ENCODE peak calls at places on chromosomes 7 and 10, in nine cellular contexts. One of them, this sample, is unnamed.

GRCh38 chr7:34664757-34665156 is 6.7 kb downstream of the NPSR1 start:
- DNase-seq in nephron progenitor cell: no peak
- DNase-seq in spleen: no peak
- DNase-seq in A549: no peak
- DNase-seq in GM23338: no peak
- DNase-seq in Panc1: no peak
- DNase-seq in astrocyte: no peak
- DNase-seq in AG09309: no peak
- DNase-seq in mammary epithelial cell: no peak
- DNase-seq in this sample: no peak

GRCh38 chr7:142355328-142355727 is 97.5 kb upstream of the PRSS58 start:
- DNase-seq in nephron progenitor cell: no peak
- DNase-seq in spleen: no peak
- DNase-seq in A549: no peak
- DNase-seq in GM23338: no peak
- DNase-seq in Panc1: no peak
- DNase-seq in astrocyte: peak
- DNase-seq in AG09309: peak
- DNase-seq in mammary epithelial cell: peak
- DNase-seq in this sample: no peak

GRCh38 chr7:10022957-10023356 is 950.7 kb upstream of the PHF14 start:
- DNase-seq in nephron progenitor cell: peak
- DNase-seq in spleen: no peak
- DNase-seq in A549: no peak
- DNase-seq in GM23338: peak
- DNase-seq in Panc1: no peak
- DNase-seq in astrocyte: no peak
- DNase-seq in AG09309: no peak
- DNase-seq in mammary epithelial cell: no peak
- DNase-seq in this sample: peak

GRCh38 chr10:70832852-70833542 is 17.2 kb downstream of the SGPL1 start:
- DNase-seq in nephron progenitor cell: no peak
- DNase-seq in spleen: no peak
- DNase-seq in A549: no peak
- DNase-seq in GM23338: no peak
- DNase-seq in Panc1: no peak
- DNase-seq in astrocyte: peak
- DNase-seq in AG09309: peak
- DNase-seq in mammary epithelial cell: peak
- DNase-seq in this sample: peak

GRCh38 chr7:34322841-34323240 is 335.2 kb upstream of the NPSR1 start:
- DNase-seq in nephron progenitor cell: no peak
- DNase-seq in spleen: no peak
- DNase-seq in A549: no peak
- DNase-seq in GM23338: no peak
- DNase-seq in Panc1: no peak
- DNase-seq in astrocyte: no peak
- DNase-seq in AG09309: no peak
- DNase-seq in mammary epithelial cell: peak
- DNase-seq in this sample: no peak

GRCh38 chr7:128835790-128836641 is 5.8 kb downstream of the FLNC start:
- DNase-seq in nephron progenitor cell: no peak
- DNase-seq in spleen: no peak
- DNase-seq in A549: no peak
- DNase-seq in GM23338: no peak
- DNase-seq in Panc1: no peak
- DNase-seq in astrocyte: peak
- DNase-seq in AG09309: no peak
- DNase-seq in mammary epithelial cell: no peak
- DNase-seq in this sample: no peak

GRCh38 chr7:100053201-100053600 is 3.6 kb downstream of the ZSCAN21 start:
- DNase-seq in nephron progenitor cell: no peak
- DNase-seq in spleen: no peak
- DNase-seq in A549: peak
- DNase-seq in GM23338: peak
- DNase-seq in Panc1: peak
- DNase-seq in astrocyte: peak
- DNase-seq in AG09309: no peak
- DNase-seq in mammary epithelial cell: peak
- DNase-seq in this sample: peak

GRCh38 chr7:110317699-110318265 is 773.1 kb upstream of the LRRN3 start:
- DNase-seq in nephron progenitor cell: no peak
- DNase-seq in spleen: no peak
- DNase-seq in A549: no peak
- DNase-seq in GM23338: peak
- DNase-seq in Panc1: no peak
- DNase-seq in astrocyte: peak
- DNase-seq in AG09309: no peak
- DNase-seq in mammary epithelial cell: no peak
- DNase-seq in this sample: peak

GRCh38 chr10:116721991-116722392 is 20.4 kb downstream of the HSPA12A start:
- DNase-seq in nephron progenitor cell: peak
- DNase-seq in spleen: peak
- DNase-seq in A549: no peak
- DNase-seq in GM23338: no peak
- DNase-seq in Panc1: no peak
- DNase-seq in astrocyte: peak
- DNase-seq in AG09309: no peak
- DNase-seq in mammary epithelial cell: no peak
- DNase-seq in this sample: no peak

GRCh38 chr10:117653170-117653515 is 110.6 kb downstream of the EMX2 start:
- DNase-seq in nephron progenitor cell: no peak
- DNase-seq in spleen: no peak
- DNase-seq in A549: peak
- DNase-seq in GM23338: no peak
- DNase-seq in Panc1: peak
- DNase-seq in astrocyte: peak
- DNase-seq in AG09309: peak
- DNase-seq in mammary epithelial cell: peak
- DNase-seq in this sample: peak

GRCh38 chr7:77337456-77337990 is 78.6 kb downstream of the GSAP start:
- DNase-seq in nephron progenitor cell: no peak
- DNase-seq in spleen: no peak
- DNase-seq in A549: no peak
- DNase-seq in GM23338: no peak
- DNase-seq in Panc1: no peak
- DNase-seq in astrocyte: no peak
- DNase-seq in AG09309: no peak
- DNase-seq in mammary epithelial cell: no peak
- DNase-seq in this sample: no peak

GRCh38 chr10:114045071-114045737 is 1.5 kb downstream of the ADRB1 start:
- DNase-seq in nephron progenitor cell: peak
- DNase-seq in spleen: peak
- DNase-seq in A549: no peak
- DNase-seq in GM23338: peak
- DNase-seq in Panc1: no peak
- DNase-seq in astrocyte: no peak
- DNase-seq in AG09309: no peak
- DNase-seq in mammary epithelial cell: no peak
- DNase-seq in this sample: no peak

GRCh38 chr7:138663741-138664710 is 37.1 kb downstream of the SVOPL start:
- DNase-seq in nephron progenitor cell: peak
- DNase-seq in spleen: no peak
- DNase-seq in A549: no peak
- DNase-seq in GM23338: peak
- DNase-seq in Panc1: no peak
- DNase-seq in astrocyte: no peak
- DNase-seq in AG09309: no peak
- DNase-seq in mammary epithelial cell: no peak
- DNase-seq in this sample: peak

GRCh38 chr7:141702047-141702567 is at the start of gene DENND11:
- DNase-seq in nephron progenitor cell: peak
- DNase-seq in spleen: peak
- DNase-seq in A549: peak
- DNase-seq in GM23338: peak
- DNase-seq in Panc1: no peak
- DNase-seq in astrocyte: no peak
- DNase-seq in AG09309: no peak
- DNase-seq in mammary epithelial cell: peak
- DNase-seq in this sample: peak

GRCh38 chr10:71011141-71011540 is 122.8 kb upstream of the PCBD1 start:
- DNase-seq in nephron progenitor cell: no peak
- DNase-seq in spleen: no peak
- DNase-seq in A549: no peak
- DNase-seq in GM23338: no peak
- DNase-seq in Panc1: no peak
- DNase-seq in astrocyte: no peak
- DNase-seq in AG09309: no peak
- DNase-seq in mammary epithelial cell: no peak
- DNase-seq in this sample: no peak

GRCh38 chr7:68249611-68250010 is 1253.0 kb downstream of the TYW1 start:
- DNase-seq in nephron progenitor cell: no peak
- DNase-seq in spleen: no peak
- DNase-seq in A549: no peak
- DNase-seq in GM23338: no peak
- DNase-seq in Panc1: no peak
- DNase-seq in astrocyte: no peak
- DNase-seq in AG09309: no peak
- DNase-seq in mammary epithelial cell: no peak
- DNase-seq in this sample: no peak

GRCh38 chr7:22662490-22663145 is 64.4 kb upstream of the IL6 start:
- DNase-seq in nephron progenitor cell: no peak
- DNase-seq in spleen: no peak
- DNase-seq in A549: no peak
- DNase-seq in GM23338: no peak
- DNase-seq in Panc1: no peak
- DNase-seq in astrocyte: no peak
- DNase-seq in AG09309: no peak
- DNase-seq in mammary epithelial cell: no peak
- DNase-seq in this sample: no peak

GRCh38 chr10:7121154-7121797 is 289.6 kb downstream of the SFMBT2 start:
- DNase-seq in nephron progenitor cell: peak
- DNase-seq in spleen: peak
- DNase-seq in A549: peak
- DNase-seq in GM23338: peak
- DNase-seq in Panc1: peak
- DNase-seq in astrocyte: no peak
- DNase-seq in AG09309: no peak
- DNase-seq in mammary epithelial cell: peak
- DNase-seq in this sample: peak

DNA sequence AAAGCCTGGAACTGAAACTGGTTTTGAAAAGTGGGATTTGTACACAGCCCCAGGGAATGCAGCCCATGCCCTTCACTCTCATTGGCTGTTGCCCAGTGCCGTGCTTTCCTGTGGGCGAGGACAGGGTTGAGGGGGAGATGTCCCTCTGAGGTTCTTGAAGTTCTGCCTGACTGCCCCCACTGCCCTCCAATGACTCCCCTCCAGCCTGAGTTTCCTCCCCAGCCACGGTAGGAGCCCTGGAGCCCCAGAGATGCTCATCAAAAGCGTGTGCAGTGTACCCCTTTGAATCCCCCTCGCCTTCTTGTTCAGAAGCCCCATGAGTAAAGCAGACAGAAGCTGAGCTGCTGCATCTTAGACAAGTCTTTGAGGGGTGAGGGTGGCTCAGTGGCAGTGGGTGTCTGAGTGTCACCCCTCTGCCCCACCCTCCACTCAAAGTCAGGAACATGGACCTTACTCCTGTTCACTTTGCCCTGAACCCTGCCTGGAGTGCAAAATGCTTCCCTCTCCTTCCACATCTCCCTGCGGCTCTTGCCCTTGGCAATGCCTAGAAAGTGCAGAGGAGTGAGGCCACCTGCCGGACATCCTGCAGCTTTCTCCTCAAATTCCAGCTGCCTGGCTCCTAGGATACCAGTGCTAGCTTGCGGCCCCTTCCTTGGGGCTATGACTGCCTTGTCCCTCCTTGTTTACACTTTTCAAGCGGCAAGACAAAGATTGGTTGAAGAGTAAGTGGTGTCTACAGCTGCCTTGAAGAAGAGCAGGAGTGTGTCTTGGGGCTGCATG is 19.9 kb downstream of the FAM241B start:
- DNase-seq in nephron progenitor cell: no peak
- DNase-seq in spleen: peak
- DNase-seq in A549: no peak
- DNase-seq in GM23338: peak
- DNase-seq in Panc1: no peak
- DNase-seq in astrocyte: no peak
- DNase-seq in AG09309: no peak
- DNase-seq in mammary epithelial cell: no peak
- DNase-seq in this sample: no peak
- TF ChIP-seq CTCF in nephron progenitor cell: no peak
- TF ChIP-seq CTCF in spleen: no peak
- TF ChIP-seq CTCF in A549: no peak
- TF ChIP-seq CTCF in GM23338: peak
- TF ChIP-seq CTCF in Panc1: no peak
- TF ChIP-seq CTCF in astrocyte: no peak
- TF ChIP-seq CTCF in AG09309: peak
- TF ChIP-seq CTCF in mammary epithelial cell: peak
- TF ChIP-seq CTCF in this sample: no peak

GRCh38 chr10:101935431-101935830 is 91.8 kb upstream of the KCNIP2 start:
- DNase-seq in nephron progenitor cell: no peak
- DNase-seq in spleen: no peak
- DNase-seq in A549: no peak
- DNase-seq in GM23338: peak
- DNase-seq in Panc1: no peak
- DNase-seq in astrocyte: no peak
- DNase-seq in AG09309: no peak
- DNase-seq in mammary epithelial cell: no peak
- DNase-seq in this sample: no peak
- TF ChIP-seq CTCF in nephron progenitor cell: no peak
- TF ChIP-seq CTCF in spleen: no peak
- TF ChIP-seq CTCF in A549: no peak
- TF ChIP-seq CTCF in GM23338: no peak
- TF ChIP-seq CTCF in Panc1: no peak
- TF ChIP-seq CTCF in astrocyte: no peak
- TF ChIP-seq CTCF in AG09309: no peak
- TF ChIP-seq CTCF in mammary epithelial cell: no peak
- TF ChIP-seq CTCF in this sample: no peak

DNA sequence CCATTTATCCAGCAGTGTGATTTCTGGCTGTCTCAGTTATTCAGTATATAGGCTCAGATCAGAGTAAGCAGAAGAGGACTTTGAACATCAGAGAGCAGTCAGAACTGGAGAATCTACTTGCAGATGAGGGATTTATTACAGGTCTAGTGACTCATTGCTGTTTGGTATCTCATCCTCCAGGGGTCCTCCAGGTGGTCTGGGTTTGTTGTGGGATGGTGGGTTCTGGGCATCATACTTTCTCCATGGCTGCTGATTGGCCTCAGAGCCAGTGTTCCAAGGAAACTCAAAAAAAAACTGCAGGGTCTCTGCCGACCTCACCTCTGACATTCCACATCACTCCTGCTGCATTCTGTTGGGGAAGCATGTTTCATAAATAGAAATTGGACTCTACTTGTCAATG is 214.8 kb downstream of the CNTNAP2 start:
- DNase-seq in nephron progenitor cell: no peak
- DNase-seq in spleen: no peak
- DNase-seq in A549: no peak
- DNase-seq in GM23338: no peak
- DNase-seq in Panc1: no peak
- DNase-seq in astrocyte: no peak
- DNase-seq in AG09309: no peak
- DNase-seq in mammary epithelial cell: no peak
- DNase-seq in this sample: no peak
- TF ChIP-seq CTCF in nephron progenitor cell: no peak
- TF ChIP-seq CTCF in spleen: no peak
- TF ChIP-seq CTCF in A549: no peak
- TF ChIP-seq CTCF in GM23338: no peak
- TF ChIP-seq CTCF in Panc1: no peak
- TF ChIP-seq CTCF in astrocyte: no peak
- TF ChIP-seq CTCF in AG09309: no peak
- TF ChIP-seq CTCF in mammary epithelial cell: no peak
- TF ChIP-seq CTCF in this sample: no peak

GRCh38 chr7:144063710-144064109 is 5.9 kb upstream of the OR2A25 start:
- DNase-seq in nephron progenitor cell: no peak
- DNase-seq in spleen: no peak
- DNase-seq in A549: no peak
- DNase-seq in GM23338: peak
- DNase-seq in Panc1: no peak
- DNase-seq in astrocyte: no peak
- DNase-seq in AG09309: no peak
- DNase-seq in mammary epithelial cell: no peak
- DNase-seq in this sample: no peak
- TF ChIP-seq CTCF in nephron progenitor cell: peak
- TF ChIP-seq CTCF in spleen: no peak
- TF ChIP-seq CTCF in A549: no peak
- TF ChIP-seq CTCF in GM23338: peak
- TF ChIP-seq CTCF in Panc1: peak
- TF ChIP-seq CTCF in astrocyte: no peak
- TF ChIP-seq CTCF in AG09309: peak
- TF ChIP-seq CTCF in mammary epithelial cell: peak
- TF ChIP-seq CTCF in this sample: peak

This sample was measured in RWPE1.